ENCODE peak calls at places on chromosomes 4 and X, in nine cellular contexts. One of them, this sample, is unnamed.

GRCh38 chrX:57286507-57287251 is at the start of gene FAAH2:
- DNase-seq in fibroblast of lung: no peak
- DNase-seq in GM13976: peak
- DNase-seq in AG04450: no peak
- DNase-seq in endothelial cell of umbilical vein: peak
- DNase-seq in cardiac fibroblast: no peak
- DNase-seq in OCI-LY7: peak
- DNase-seq in breast epithelium: peak
- DNase-seq in RWPE1: peak
- DNase-seq in this sample: no peak

GRCh38 chrX:122565952-122566351 is 618.1 kb upstream of the GRIA3 start:
- DNase-seq in endothelial cell of umbilical vein: no peak
- DNase-seq in breast epithelium: no peak
- DNase-seq in GM13976: no peak
- DNase-seq in fibroblast of lung: peak
- DNase-seq in OCI-LY7: no peak
- DNase-seq in cardiac fibroblast: peak
- DNase-seq in AG04450: peak
- DNase-seq in RWPE1: peak
- DNase-seq in this sample: no peak

GRCh38 chr4:120672558-120673147 is 249.9 kb downstream of the PRDM5 start:
- DNase-seq in cardiac fibroblast: no peak
- DNase-seq in AG04450: no peak
- DNase-seq in OCI-LY7: no peak
- DNase-seq in breast epithelium: no peak
- DNase-seq in fibroblast of lung: no peak
- DNase-seq in endothelial cell of umbilical vein: no peak
- DNase-seq in GM13976: no peak
- DNase-seq in RWPE1: no peak
- DNase-seq in this sample: no peak

GRCh38 chr4:158161561-158162354 is 11.1 kb downstream of the GASK1B start:
- DNase-seq in OCI-LY7: no peak
- DNase-seq in breast epithelium: no peak
- DNase-seq in GM13976: no peak
- DNase-seq in RWPE1: peak
- DNase-seq in cardiac fibroblast: peak
- DNase-seq in endothelial cell of umbilical vein: peak
- DNase-seq in fibroblast of lung: peak
- DNase-seq in AG04450: no peak
- DNase-seq in this sample: no peak

GRCh38 chr4:78244691-78245485 is 187.8 kb downstream of the FRAS1 start:
- DNase-seq in cardiac fibroblast: no peak
- DNase-seq in GM13976: no peak
- DNase-seq in AG04450: no peak
- DNase-seq in endothelial cell of umbilical vein: no peak
- DNase-seq in OCI-LY7: no peak
- DNase-seq in breast epithelium: no peak
- DNase-seq in RWPE1: no peak
- DNase-seq in fibroblast of lung: no peak
- DNase-seq in this sample: no peak

GRCh38 chrX:29531336-29531735 is 684.0 kb upstream of the MAGEB2 start:
- DNase-seq in endothelial cell of umbilical vein: no peak
- DNase-seq in breast epithelium: no peak
- DNase-seq in AG04450: no peak
- DNase-seq in GM13976: peak
- DNase-seq in fibroblast of lung: no peak
- DNase-seq in cardiac fibroblast: no peak
- DNase-seq in RWPE1: no peak
- DNase-seq in OCI-LY7: no peak
- DNase-seq in this sample: no peak

GRCh38 chrX:66872771-66873170 is 233.9 kb upstream of the EDA2R start:
- DNase-seq in GM13976: no peak
- DNase-seq in RWPE1: no peak
- DNase-seq in cardiac fibroblast: no peak
- DNase-seq in endothelial cell of umbilical vein: no peak
- DNase-seq in OCI-LY7: no peak
- DNase-seq in breast epithelium: no peak
- DNase-seq in AG04450: no peak
- DNase-seq in fibroblast of lung: no peak
- DNase-seq in this sample: no peak

GRCh38 chrX:370244-370962 is 16.3 kb downstream of the PPP2R3B start:
- DNase-seq in OCI-LY7: peak
- DNase-seq in breast epithelium: no peak
- DNase-seq in cardiac fibroblast: no peak
- DNase-seq in fibroblast of lung: no peak
- DNase-seq in GM13976: no peak
- DNase-seq in endothelial cell of umbilical vein: no peak
- DNase-seq in AG04450: no peak
- DNase-seq in RWPE1: no peak
- DNase-seq in this sample: no peak

GRCh38 chrX:71195959-71196727 is 26.9 kb upstream of the GJB1 start:
- DNase-seq in OCI-LY7: peak
- DNase-seq in endothelial cell of umbilical vein: no peak
- DNase-seq in cardiac fibroblast: no peak
- DNase-seq in breast epithelium: no peak
- DNase-seq in fibroblast of lung: no peak
- DNase-seq in AG04450: no peak
- DNase-seq in GM13976: peak
- DNase-seq in RWPE1: no peak
- DNase-seq in this sample: no peak

GRCh38 chr4:168656055-168656660 is 159.3 kb downstream of the PALLD start:
- DNase-seq in cardiac fibroblast: peak
- DNase-seq in RWPE1: peak
- DNase-seq in GM13976: no peak
- DNase-seq in AG04450: peak
- DNase-seq in OCI-LY7: no peak
- DNase-seq in fibroblast of lung: peak
- DNase-seq in breast epithelium: no peak
- DNase-seq in endothelial cell of umbilical vein: no peak
- DNase-seq in this sample: no peak

GRCh38 chr4:106315476-106315967 is 487 bp downstream of the TBCK start:
- DNase-seq in cardiac fibroblast: peak
- DNase-seq in OCI-LY7: peak
- DNase-seq in RWPE1: peak
- DNase-seq in endothelial cell of umbilical vein: no peak
- DNase-seq in AG04450: no peak
- DNase-seq in fibroblast of lung: peak
- DNase-seq in breast epithelium: peak
- DNase-seq in GM13976: no peak
- DNase-seq in this sample: peak

GRCh38 chrX:105120460-105120859 is 100.0 kb downstream of the TEX13A start:
- DNase-seq in fibroblast of lung: no peak
- DNase-seq in RWPE1: no peak
- DNase-seq in GM13976: no peak
- DNase-seq in endothelial cell of umbilical vein: no peak
- DNase-seq in breast epithelium: no peak
- DNase-seq in OCI-LY7: peak
- DNase-seq in AG04450: no peak
- DNase-seq in cardiac fibroblast: no peak
- DNase-seq in this sample: no peak

GRCh38 chr4:88130544-88131305 is 27.7 kb downstream of the ABCG2 start:
- DNase-seq in endothelial cell of umbilical vein: no peak
- DNase-seq in OCI-LY7: no peak
- DNase-seq in GM13976: no peak
- DNase-seq in AG04450: no peak
- DNase-seq in RWPE1: no peak
- DNase-seq in cardiac fibroblast: no peak
- DNase-seq in fibroblast of lung: no peak
- DNase-seq in breast epithelium: no peak
- DNase-seq in this sample: no peak

DNA sequence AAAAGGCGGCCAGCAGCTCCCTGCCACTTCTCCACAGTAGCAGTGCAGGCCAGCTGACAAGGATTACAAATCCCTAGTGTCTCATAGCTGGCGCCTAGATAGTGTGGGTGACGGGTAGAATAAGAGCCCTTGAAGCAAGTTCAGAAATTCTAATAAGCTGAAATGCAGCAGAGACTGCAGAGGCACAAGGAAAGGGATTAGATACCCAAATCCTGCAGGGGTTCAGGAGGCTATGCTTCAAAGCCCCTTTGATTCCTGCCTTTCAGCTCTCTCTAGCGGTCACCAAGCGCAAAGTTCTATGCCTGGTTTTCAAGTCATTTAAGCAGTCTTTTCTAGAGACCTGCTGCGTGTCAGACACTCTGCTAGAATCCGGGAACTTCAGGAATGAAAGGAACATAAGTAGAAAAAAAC is 79.2 kb downstream of the RLIM start:
- DNase-seq in AG04450: no peak
- DNase-seq in cardiac fibroblast: peak
- DNase-seq in GM13976: peak
- DNase-seq in OCI-LY7: peak
- DNase-seq in breast epithelium: no peak
- DNase-seq in RWPE1: peak
- DNase-seq in endothelial cell of umbilical vein: no peak
- DNase-seq in fibroblast of lung: peak
- DNase-seq in this sample: no peak
- TF ChIP-seq CTCF in AG04450: peak
- TF ChIP-seq CTCF in cardiac fibroblast: peak
- TF ChIP-seq CTCF in GM13976: peak
- TF ChIP-seq CTCF in OCI-LY7: peak
- TF ChIP-seq CTCF in breast epithelium: no peak
- TF ChIP-seq CTCF in RWPE1: no peak
- TF ChIP-seq CTCF in endothelial cell of umbilical vein: peak
- TF ChIP-seq CTCF in fibroblast of lung: peak
- TF ChIP-seq CTCF in this sample: no peak

GRCh38 chr4:172232966-172233365 is 419.8 kb downstream of the GALNTL6 start:
- DNase-seq in breast epithelium: no peak
- DNase-seq in RWPE1: no peak
- DNase-seq in endothelial cell of umbilical vein: no peak
- DNase-seq in OCI-LY7: no peak
- DNase-seq in cardiac fibroblast: no peak
- DNase-seq in fibroblast of lung: no peak
- DNase-seq in GM13976: no peak
- DNase-seq in AG04450: no peak
- DNase-seq in this sample: no peak
- TF ChIP-seq CTCF in breast epithelium: no peak
- TF ChIP-seq CTCF in RWPE1: no peak
- TF ChIP-seq CTCF in endothelial cell of umbilical vein: no peak
- TF ChIP-seq CTCF in OCI-LY7: no peak
- TF ChIP-seq CTCF in cardiac fibroblast: no peak
- TF ChIP-seq CTCF in fibroblast of lung: no peak
- TF ChIP-seq CTCF in GM13976: no peak
- TF ChIP-seq CTCF in AG04450: no peak
- TF ChIP-seq CTCF in this sample: no peak

DNA sequence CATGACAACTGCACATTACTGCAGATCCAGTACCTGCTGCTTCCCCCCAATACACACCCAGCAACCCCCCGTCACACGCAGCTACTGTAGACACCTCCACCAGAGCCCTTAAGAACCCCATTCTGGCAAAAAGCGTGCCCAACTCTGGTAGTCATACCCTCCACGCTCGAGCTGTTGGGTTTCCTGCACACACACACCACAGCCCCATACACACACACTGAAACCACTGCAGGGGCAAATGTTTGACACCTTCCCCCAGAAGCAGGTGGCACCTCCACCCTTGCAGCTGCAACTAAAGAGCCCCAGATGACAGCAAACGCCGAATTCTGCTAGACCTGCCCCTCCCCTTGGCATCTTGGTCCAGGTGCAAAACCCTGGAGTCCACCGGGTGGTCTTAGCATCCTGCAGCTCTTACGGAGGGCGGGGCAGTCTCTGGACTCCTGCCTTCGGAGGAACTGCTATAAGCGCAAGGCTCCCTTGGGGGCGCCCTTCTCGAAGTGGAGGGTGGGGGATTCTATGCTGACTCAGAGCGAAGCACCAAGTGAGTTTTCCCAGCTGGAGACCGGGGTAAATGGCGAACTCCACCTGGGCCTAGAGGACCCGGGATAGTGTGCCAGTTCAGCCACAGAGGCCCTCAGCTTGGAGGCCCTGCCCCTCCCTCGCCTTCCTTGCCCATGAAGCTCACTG is 1.5 kb downstream of the FRMPD3 start:
- DNase-seq in breast epithelium: no peak
- DNase-seq in cardiac fibroblast: no peak
- DNase-seq in AG04450: no peak
- DNase-seq in RWPE1: no peak
- DNase-seq in OCI-LY7: peak
- DNase-seq in GM13976: peak
- DNase-seq in endothelial cell of umbilical vein: no peak
- DNase-seq in fibroblast of lung: no peak
- DNase-seq in this sample: no peak
- TF ChIP-seq CTCF in breast epithelium: no peak
- TF ChIP-seq CTCF in cardiac fibroblast: no peak
- TF ChIP-seq CTCF in AG04450: no peak
- TF ChIP-seq CTCF in RWPE1: no peak
- TF ChIP-seq CTCF in OCI-LY7: peak
- TF ChIP-seq CTCF in GM13976: no peak
- TF ChIP-seq CTCF in endothelial cell of umbilical vein: no peak
- TF ChIP-seq CTCF in fibroblast of lung: no peak
- TF ChIP-seq CTCF in this sample: no peak

GRCh38 chr4:176319704-176320339 is at the start of gene SPCS3:
- DNase-seq in cardiac fibroblast: peak
- DNase-seq in breast epithelium: peak
- DNase-seq in OCI-LY7: peak
- DNase-seq in RWPE1: peak
- DNase-seq in endothelial cell of umbilical vein: peak
- DNase-seq in AG04450: peak
- DNase-seq in GM13976: peak
- DNase-seq in fibroblast of lung: peak
- DNase-seq in this sample: peak
- TF ChIP-seq CTCF in cardiac fibroblast: no peak
- TF ChIP-seq CTCF in breast epithelium: no peak
- TF ChIP-seq CTCF in OCI-LY7: no peak
- TF ChIP-seq CTCF in RWPE1: no peak
- TF ChIP-seq CTCF in endothelial cell of umbilical vein: no peak
- TF ChIP-seq CTCF in AG04450: no peak
- TF ChIP-seq CTCF in GM13976: no peak
- TF ChIP-seq CTCF in fibroblast of lung: no peak
- TF ChIP-seq CTCF in this sample: no peak

GRCh38 chrX:103376118-103376978 is at the start of gene BEX3:
- DNase-seq in breast epithelium: peak
- DNase-seq in AG04450: no peak
- DNase-seq in RWPE1: peak
- DNase-seq in endothelial cell of umbilical vein: peak
- DNase-seq in cardiac fibroblast: peak
- DNase-seq in GM13976: peak
- DNase-seq in OCI-LY7: no peak
- DNase-seq in fibroblast of lung: peak
- DNase-seq in this sample: no peak
- TF ChIP-seq CTCF in breast epithelium: no peak
- TF ChIP-seq CTCF in AG04450: no peak
- TF ChIP-seq CTCF in RWPE1: no peak
- TF ChIP-seq CTCF in endothelial cell of umbilical vein: no peak
- TF ChIP-seq CTCF in cardiac fibroblast: no peak
- TF ChIP-seq CTCF in GM13976: no peak
- TF ChIP-seq CTCF in OCI-LY7: no peak
- TF ChIP-seq CTCF in fibroblast of lung: no peak
- TF ChIP-seq CTCF in this sample: no peak

This sample was measured in omental fat pad.